ENCODE peak calls at places on chromosomes 5 and 9, in eight cellular contexts. L is HuH-7.5; W is KBM-7; C is Peyer's patch; X is IMR-90; V is stimulated activated CD8-positive, alpha-beta memory T cell treated with anti-CD3 and anti-CD28 coated beads, Interleukin-7, amount 100 ng/mL, for 4 hours; Q is naive thymus-derived CD8-positive, alpha-beta T cell; E is AG04450. O is an unnamed sample.
A peak's percentile ranks its signal among the peaks of the same experiment; 100 is the strongest.

GRCh38 chr9:90815183-90815943 is 13.7 kb downstream of the SYK start:
- DNase-seq in L (no peak), W (peak; percentile 90), C (no peak), X (peak; percentile 2), V (peak; percentile 16), Q (no peak), E (no peak), O (no peak)

GRCh38 chr5:4295663-4296339 is 700.2 kb downstream of the IRX1 start:
- DNase-seq in L (no peak), W (peak; percentile 16), C (no peak), X (no peak), V (no peak), Q (no peak), E (no peak), O (no peak)

GRCh38 chr5:80164799-80165198 is 91.0 kb downstream of the SERINC5 start:
- DNase-seq in L (no peak), W (no peak), C (no peak), X (no peak), V (no peak), Q (no peak), E (no peak), O (no peak)

GRCh38 chr5:33841829-33842228 is 50.0 kb downstream of the ADAMTS12 start:
- DNase-seq in L (no peak), W (no peak), C (no peak), X (peak; percentile 27), V (no peak), Q (no peak), E (no peak), O (no peak)

GRCh38 chr9:97635026-97635425 is 1.4 kb downstream of the NCBP1 start:
- DNase-seq in L (no peak), W (no peak), C (no peak), X (no peak), V (no peak), Q (no peak), E (no peak), O (no peak)

GRCh38 chr5:92514901-92515300 is 1066.1 kb downstream of the NR2F1-AS1 start:
- DNase-seq in L (no peak), W (no peak), C (no peak), X (no peak), V (no peak), Q (no peak), E (no peak), O (no peak)

GRCh38 chr9:69252436-69252835 is 72.6 kb upstream of the ENTREP1 start:
- DNase-seq in L (no peak), W (no peak), C (no peak), X (no peak), V (no peak), Q (no peak), E (no peak), O (no peak)

GRCh38 chr9:87569008-87569908 is 71.6 kb downstream of the DAPK1 start:
- DNase-seq in L (peak; percentile 28), W (no peak), C (peak; percentile 78), X (no peak), V (no peak), Q (no peak), E (no peak), O (no peak)

GRCh38 chr5:60550311-60550710 is 149.7 kb downstream of the DEPDC1B start:
- DNase-seq in L (no peak), W (no peak), C (no peak), X (no peak), V (no peak), Q (no peak), E (no peak), O (no peak)

GRCh38 chr9:138040446-138041430 is 163.2 kb downstream of the CACNA1B start:
- DNase-seq in L (no peak), W (no peak), C (no peak), X (no peak), V (no peak), Q (no peak), E (no peak), O (peak; percentile 3)

GRCh38 chr5:31366941-31367340 is 165.0 kb downstream of the DROSHA start:
- DNase-seq in L (no peak), W (no peak), C (no peak), X (peak; percentile 35), V (no peak), Q (no peak), E (no peak), O (no peak)

GRCh38 chr5:93677344-93678021 is 63.9 kb downstream of the POU5F2 start:
- DNase-seq in L (no peak), W (peak; percentile 65), C (no peak), X (peak; percentile 95), V (no peak), Q (no peak), E (peak; percentile 85), O (peak; percentile 39)

GRCh38 chr9:125990793-125991220 is 243.6 kb downstream of the PBX3 start:
- DNase-seq in L (no peak), W (no peak), C (peak; percentile 34), X (no peak), V (no peak), Q (peak; percentile 27), E (no peak), O (peak; percentile 43)

GRCh38 chr9:84261082-84261746 is 79.3 kb downstream of the SLC28A3 start:
- DNase-seq in L (peak; percentile 53), W (peak; percentile 71), C (peak; percentile 86), X (peak; percentile 75), V (peak; percentile 6), Q (peak; percentile 69), E (peak; percentile 47), O (peak; percentile 88)

GRCh38 chr9:92295240-92295790 is 1.8 kb upstream of the IARS1 start:
- DNase-seq in L (no peak), W (peak; percentile 20), C (no peak), X (no peak), V (no peak), Q (no peak), E (no peak), O (no peak)

GRCh38 chr5:122078116-122078865 is at the start of gene LOX:
- DNase-seq in L (peak; percentile 51), W (peak; percentile 82), C (peak; percentile 57), X (peak; percentile 98), V (no peak), Q (no peak), E (peak; percentile 91), O (peak; percentile 70)

GRCh38 chr5:158431369-158432029 is 572.6 kb upstream of the CLINT1 start:
- DNase-seq in L (no peak), W (no peak), C (no peak), X (no peak), V (no peak), Q (no peak), E (no peak), O (no peak)

GRCh38 chr9:128059365-128059983 is 7.6 kb downstream of the NAIF1 start:
- DNase-seq in L (no peak), W (no peak), C (no peak), X (no peak), V (no peak), Q (no peak), E (no peak), O (no peak)

GRCh38 chr5:132293992-132294727 is at the start of gene SLC22A4:
- DNase-seq in L (peak; percentile 87), W (peak; percentile 95), C (peak; percentile 91), X (peak; percentile 92), V (peak; percentile 79), Q (peak; percentile 81), E (peak; percentile 65), O (peak; percentile 78)

GRCh38 chr5:132499440-132500243 is 9.1 kb upstream of the IRF1 start:
- DNase-seq in L (no peak), W (no peak), C (peak; percentile 48), X (no peak), V (no peak), Q (peak; percentile 47), E (no peak), O (peak; percentile 23)

GRCh38 chr5:73654171-73654811 is 28.3 kb downstream of the ARHGEF28 start:
- DNase-seq in L (no peak), W (no peak), C (no peak), X (peak; percentile 69), V (no peak), Q (no peak), E (peak; percentile 26), O (no peak)

GRCh38 chr5:90658620-90659019 is 100.0 kb downstream of the ADGRV1 start:
- DNase-seq in L (no peak), W (no peak), C (no peak), X (no peak), V (no peak), Q (no peak), E (no peak), O (no peak)

GRCh38 chr5:73950441-73950873 is 324.5 kb downstream of the ARHGEF28 start:
- DNase-seq in L (no peak), W (no peak), C (no peak), X (peak; percentile 21), V (no peak), Q (no peak), E (no peak), O (no peak)